ENCODE peak calls at places on chromosomes 16 and 17, in eight cellular contexts. J is GM12891, R is GM12878, A is NB4, O is esophagus muscularis mucosa, D is ovary, P is tibial nerve, T is sigmoid colon. S is an unnamed sample.

GRCh38 chr17:63295839-63296590 is 150.1 kb downstream of the CYB561 start:
- DNase-seq in J (no peak), R (no peak), A (no peak), O (no peak), D (no peak), P (no peak), T (no peak), S (no peak)

GRCh38 chr17:22278302-22279275 is 586.3 kb downstream of the KCNJ18 start:
- DNase-seq in J (no peak), R (no peak), A (no peak), O (no peak), D (peak; percentile 24), P (no peak), T (peak; percentile 59), S (no peak)

GRCh38 chr17:13698832-13699231 is 97.1 kb upstream of the HS3ST3A1 start:
- DNase-seq in J (no peak), R (no peak), A (peak; percentile 14), O (no peak), D (no peak), P (no peak), T (no peak), S (no peak)

GRCh38 chr16:29198231-29198630 is 208.3 kb downstream of the NPIPB11 start:
- DNase-seq in J (no peak), R (no peak), A (no peak), O (no peak), D (no peak), P (no peak), T (no peak), S (no peak)

GRCh38 chr17:28345420-28346198 is 10.0 kb downstream of the TNFAIP1 start:
- DNase-seq in J (no peak), R (no peak), A (no peak), O (no peak), D (no peak), P (no peak), T (no peak), S (no peak)

GRCh38 chr17:78142113-78142861 is 3.9 kb upstream of the C17orf99 start:
- DNase-seq in J (no peak), R (no peak), A (no peak), O (no peak), D (no peak), P (no peak), T (no peak), S (peak; percentile 77)

GRCh38 chr16:53781023-53781605 is 77.2 kb downstream of the FTO start:
- DNase-seq in J (no peak), R (no peak), A (no peak), O (no peak), D (no peak), P (no peak), T (no peak), S (no peak)

GRCh38 chr16:11779074-11779473 is 18.0 kb downstream of the ZC3H7A start:
- DNase-seq in J (no peak), R (no peak), A (no peak), O (no peak), D (no peak), P (no peak), T (no peak), S (no peak)

GRCh38 chr17:14211778-14212177 is 24.9 kb downstream of the CDRT15 start:
- DNase-seq in J (no peak), R (no peak), A (peak; percentile 16), O (peak; percentile 90), D (no peak), P (no peak), T (no peak), S (no peak)

GRCh38 chr17:80221401-80221800 is 1.2 kb downstream of the SLC26A11 start:
- DNase-seq in J (no peak), R (no peak), A (no peak), O (no peak), D (no peak), P (no peak), T (no peak), S (no peak)

GRCh38 chr17:7852262-7852670 is 2.6 kb upstream of the TMEM88 start:
- DNase-seq in J (no peak), R (no peak), A (no peak), O (no peak), D (peak; percentile 65), P (no peak), T (peak; percentile 76), S (no peak)

GRCh38 chr17:7850118-7850504 is 4.8 kb upstream of the TMEM88 start:
- DNase-seq in J (no peak), R (no peak), A (no peak), O (no peak), D (no peak), P (no peak), T (peak; percentile 46), S (no peak)

GRCh38 chr17:7850970-7851437 is 3.9 kb upstream of the TMEM88 start:
- DNase-seq in J (no peak), R (no peak), A (no peak), O (no peak), D (peak; percentile 55), P (no peak), T (peak; percentile 66), S (no peak)

GRCh38 chr17:7852919-7853692 is 1.8 kb upstream of the TMEM88 start:
- DNase-seq in J (no peak), R (no peak), A (no peak), O (no peak), D (peak; percentile 55), P (no peak), T (peak; percentile 68), S (no peak)

DNA sequence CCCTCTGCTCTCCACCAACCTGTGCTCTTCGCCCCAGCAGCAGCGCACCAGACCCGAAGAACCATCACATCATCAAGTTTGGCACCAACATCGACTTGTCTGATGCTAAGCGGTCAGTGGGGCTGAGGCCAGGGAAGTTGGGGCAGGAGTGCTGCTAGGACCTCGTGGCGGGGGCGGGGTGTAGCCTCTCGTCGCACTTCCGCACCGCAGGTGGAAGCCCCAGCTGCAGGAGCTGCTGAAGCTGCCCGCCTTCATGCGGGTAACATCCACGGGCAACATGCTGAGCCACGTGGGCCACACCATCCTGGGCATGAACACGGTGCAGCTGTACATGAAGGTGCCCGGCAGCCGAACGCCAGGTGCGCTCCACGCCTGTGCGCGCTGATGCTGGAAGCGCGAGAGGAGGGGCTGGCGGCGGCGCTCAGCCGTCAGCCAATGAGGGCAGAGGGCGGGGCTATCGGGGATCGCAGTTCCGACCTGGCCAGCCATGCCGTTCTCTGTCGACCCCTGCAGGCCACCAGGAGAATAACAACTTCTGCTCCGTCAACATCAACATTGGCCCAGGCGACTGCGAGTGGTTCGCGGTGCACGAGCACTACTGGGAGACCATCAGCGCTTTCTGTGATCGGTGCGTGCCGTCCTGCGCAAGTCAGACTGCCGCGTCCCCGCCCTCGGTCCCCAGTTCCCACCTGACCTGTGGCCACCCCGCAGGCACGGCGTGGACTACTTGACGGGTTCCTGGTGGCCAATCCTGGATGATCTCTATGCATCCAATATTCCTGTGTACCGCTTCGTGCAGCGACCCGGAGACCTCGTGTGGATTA is 3.2 kb upstream of the TMEM88 start:
- DNase-seq in J (peak; percentile 90), R (peak; percentile 73), A (peak; percentile 75), O (peak; percentile 97), D (peak; percentile 95), P (peak; percentile 74), T (peak; percentile 95), S (peak; percentile 36)
- TF ChIP-seq POLR2A in J (peak; percentile 31), R (peak; percentile 71), A (no peak), O (no peak), D (no peak), P (no peak), T (no peak), S (no peak)

GRCh38 chr17:61385869-61386245 is 13.8 kb upstream of the TBX2 start:
- DNase-seq in J (no peak), R (no peak), A (no peak), O (no peak), D (no peak), P (no peak), T (no peak), S (no peak)
- TF ChIP-seq POLR2A in J (no peak), R (no peak), A (no peak), O (no peak), D (no peak), P (no peak), T (no peak), S (no peak)

GRCh38 chr17:31605761-31606160 is 214.3 kb downstream of the RAB11FIP4 start:
- DNase-seq in J (no peak), R (no peak), A (no peak), O (peak; percentile 12), D (no peak), P (no peak), T (no peak), S (no peak)
- TF ChIP-seq POLR2A in J (no peak), R (no peak), A (no peak), O (no peak), D (no peak), P (no peak), T (no peak), S (no peak)

DNA sequence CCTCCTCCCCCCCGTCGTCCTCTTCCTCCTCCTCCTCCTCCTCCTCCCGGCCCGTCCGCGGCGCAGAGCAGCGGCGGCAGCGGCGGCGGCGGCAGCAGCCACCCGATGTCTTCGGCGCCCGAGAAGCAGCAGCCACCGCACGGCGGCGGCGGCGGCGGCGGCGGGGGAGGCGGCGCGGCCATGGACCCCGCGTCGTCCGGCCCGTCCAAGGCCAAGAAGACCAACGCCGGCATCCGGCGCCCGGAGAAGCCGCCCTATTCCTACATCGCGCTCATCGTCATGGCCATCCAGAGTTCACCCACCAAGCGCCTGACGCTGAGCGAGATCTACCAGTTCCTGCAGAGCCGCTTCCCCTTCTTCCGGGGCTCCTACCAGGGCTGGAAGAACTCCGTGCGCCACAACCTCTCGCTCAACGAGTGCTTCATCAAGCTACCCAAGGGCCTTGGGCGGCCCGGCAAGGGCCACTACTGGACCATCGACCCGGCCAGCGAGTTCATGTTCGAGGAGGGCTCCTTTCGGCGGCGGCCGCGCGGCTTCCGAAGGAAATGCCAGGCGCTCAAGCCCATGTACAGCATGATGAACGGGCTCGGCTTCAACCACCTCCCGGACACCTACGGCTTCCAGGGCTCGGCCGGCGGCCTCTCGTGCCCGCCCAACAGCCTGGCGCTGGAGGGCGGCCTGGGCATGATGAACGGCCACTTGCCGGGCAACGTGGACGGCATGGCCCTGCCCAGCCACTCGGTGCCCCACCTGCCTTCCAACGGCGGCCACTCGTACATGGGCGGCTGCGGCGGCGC is at the start of gene FOXF1:
- DNase-seq in J (no peak), R (no peak), A (peak; percentile 52), O (no peak), D (no peak), P (no peak), T (no peak), S (no peak)
- TF ChIP-seq POLR2A in J (no peak), R (no peak), A (no peak), O (no peak), D (no peak), P (no peak), T (peak; percentile 36), S (no peak)

GRCh38 chr16:68737730-68738590 is 868 bp downstream of the CDH1 start:
- DNase-seq in J (no peak), R (no peak), A (no peak), O (no peak), D (peak; percentile 52), P (no peak), T (no peak), S (no peak)
- TF ChIP-seq POLR2A in J (no peak), R (no peak), A (no peak), O (no peak), D (no peak), P (no peak), T (no peak), S (no peak)